ENCODE peak calls at places on chromosome 5, in four cellular contexts. One of them, this sample, is unnamed.

GRCh38 chr5:175254155-175254554 is 189.8 kb downstream of the DRD1 start:
- DNase-seq in progenitor cell of endocrine pancreas: no peak
- DNase-seq in stimulated activated CD4-positive, alpha-beta T cell treated with anti-CD3 and anti-CD28 coated beads, Interleukin-4, amount 100 ng/mL, for 24 hours: no peak
- DNase-seq in Panc1: no peak
- DNase-seq in this sample: no peak

GRCh38 chr5:80408475-80408875 is 611 bp downstream of the ZFYVE16 start:
- DNase-seq in progenitor cell of endocrine pancreas: peak
- DNase-seq in stimulated activated CD4-positive, alpha-beta T cell treated with anti-CD3 and anti-CD28 coated beads, Interleukin-4, amount 100 ng/mL, for 24 hours: peak
- DNase-seq in Panc1: no peak
- DNase-seq in this sample: peak

GRCh38 chr5:41575110-41575779 is 64.8 kb upstream of the PLCXD3 start:
- DNase-seq in progenitor cell of endocrine pancreas: no peak
- DNase-seq in stimulated activated CD4-positive, alpha-beta T cell treated with anti-CD3 and anti-CD28 coated beads, Interleukin-4, amount 100 ng/mL, for 24 hours: no peak
- DNase-seq in Panc1: no peak
- DNase-seq in this sample: no peak

GRCh38 chr5:177312649-177313181 is 1.0 kb upstream of the MXD3 start:
- DNase-seq in progenitor cell of endocrine pancreas: no peak
- DNase-seq in stimulated activated CD4-positive, alpha-beta T cell treated with anti-CD3 and anti-CD28 coated beads, Interleukin-4, amount 100 ng/mL, for 24 hours: no peak
- DNase-seq in Panc1: no peak
- DNase-seq in this sample: no peak

GRCh38 chr5:40578501-40579451 is 100.9 kb upstream of the PTGER4 start:
- DNase-seq in progenitor cell of endocrine pancreas: no peak
- DNase-seq in stimulated activated CD4-positive, alpha-beta T cell treated with anti-CD3 and anti-CD28 coated beads, Interleukin-4, amount 100 ng/mL, for 24 hours: peak
- DNase-seq in Panc1: peak
- DNase-seq in this sample: no peak

GRCh38 chr5:32044904-32045303 is 129.2 kb downstream of the GOLPH3 start:
- DNase-seq in progenitor cell of endocrine pancreas: no peak
- DNase-seq in stimulated activated CD4-positive, alpha-beta T cell treated with anti-CD3 and anti-CD28 coated beads, Interleukin-4, amount 100 ng/mL, for 24 hours: no peak
- DNase-seq in Panc1: no peak
- DNase-seq in this sample: no peak

GRCh38 chr5:75509956-75510355 is 1.5 kb downstream of the CERT1 start:
- DNase-seq in progenitor cell of endocrine pancreas: no peak
- DNase-seq in stimulated activated CD4-positive, alpha-beta T cell treated with anti-CD3 and anti-CD28 coated beads, Interleukin-4, amount 100 ng/mL, for 24 hours: no peak
- DNase-seq in Panc1: no peak
- DNase-seq in this sample: no peak

GRCh38 chr5:150513375-150514309 is 5.7 kb downstream of the NDST1 start:
- DNase-seq in progenitor cell of endocrine pancreas: no peak
- DNase-seq in stimulated activated CD4-positive, alpha-beta T cell treated with anti-CD3 and anti-CD28 coated beads, Interleukin-4, amount 100 ng/mL, for 24 hours: no peak
- DNase-seq in Panc1: no peak
- DNase-seq in this sample: peak

GRCh38 chr5:154477382-154478223 is 424 bp downstream of the HAND1 start:
- DNase-seq in progenitor cell of endocrine pancreas: no peak
- DNase-seq in stimulated activated CD4-positive, alpha-beta T cell treated with anti-CD3 and anti-CD28 coated beads, Interleukin-4, amount 100 ng/mL, for 24 hours: no peak
- DNase-seq in Panc1: no peak
- DNase-seq in this sample: no peak

GRCh38 chr5:56798521-56798920 is 16.8 kb upstream of the MAP3K1 start:
- DNase-seq in progenitor cell of endocrine pancreas: no peak
- DNase-seq in stimulated activated CD4-positive, alpha-beta T cell treated with anti-CD3 and anti-CD28 coated beads, Interleukin-4, amount 100 ng/mL, for 24 hours: no peak
- DNase-seq in Panc1: no peak
- DNase-seq in this sample: no peak

GRCh38 chr5:179866241-179867078 is 7.8 kb upstream of the MRNIP start:
- DNase-seq in progenitor cell of endocrine pancreas: no peak
- DNase-seq in stimulated activated CD4-positive, alpha-beta T cell treated with anti-CD3 and anti-CD28 coated beads, Interleukin-4, amount 100 ng/mL, for 24 hours: peak
- DNase-seq in Panc1: no peak
- DNase-seq in this sample: peak

GRCh38 chr5:180176191-180176590 is 32.8 kb downstream of the RASGEF1C start:
- DNase-seq in progenitor cell of endocrine pancreas: no peak
- DNase-seq in stimulated activated CD4-positive, alpha-beta T cell treated with anti-CD3 and anti-CD28 coated beads, Interleukin-4, amount 100 ng/mL, for 24 hours: no peak
- DNase-seq in Panc1: no peak
- DNase-seq in this sample: no peak

GRCh38 chr5:175820230-175820629 is 51.1 kb upstream of the CPLX2 start:
- DNase-seq in progenitor cell of endocrine pancreas: no peak
- DNase-seq in stimulated activated CD4-positive, alpha-beta T cell treated with anti-CD3 and anti-CD28 coated beads, Interleukin-4, amount 100 ng/mL, for 24 hours: no peak
- DNase-seq in Panc1: no peak
- DNase-seq in this sample: no peak

GRCh38 chr5:16855475-16855874 is 80.6 kb downstream of the MYO10 start:
- DNase-seq in progenitor cell of endocrine pancreas: no peak
- DNase-seq in stimulated activated CD4-positive, alpha-beta T cell treated with anti-CD3 and anti-CD28 coated beads, Interleukin-4, amount 100 ng/mL, for 24 hours: no peak
- DNase-seq in Panc1: no peak
- DNase-seq in this sample: no peak

GRCh38 chr5:97538916-97539315 is 355.9 kb upstream of the RIOK2 start:
- DNase-seq in progenitor cell of endocrine pancreas: no peak
- DNase-seq in stimulated activated CD4-positive, alpha-beta T cell treated with anti-CD3 and anti-CD28 coated beads, Interleukin-4, amount 100 ng/mL, for 24 hours: no peak
- DNase-seq in Panc1: no peak
- DNase-seq in this sample: no peak

GRCh38 chr5:163306421-163306820 is 131.0 kb upstream of the CCNG1 start:
- DNase-seq in progenitor cell of endocrine pancreas: no peak
- DNase-seq in stimulated activated CD4-positive, alpha-beta T cell treated with anti-CD3 and anti-CD28 coated beads, Interleukin-4, amount 100 ng/mL, for 24 hours: no peak
- DNase-seq in Panc1: no peak
- DNase-seq in this sample: no peak

GRCh38 chr5:168946363-168946762 is 354.6 kb downstream of the SLIT3 start:
- DNase-seq in progenitor cell of endocrine pancreas: peak
- DNase-seq in stimulated activated CD4-positive, alpha-beta T cell treated with anti-CD3 and anti-CD28 coated beads, Interleukin-4, amount 100 ng/mL, for 24 hours: no peak
- DNase-seq in Panc1: no peak
- DNase-seq in this sample: no peak

GRCh38 chr5:149561848-149562247 is 10.6 kb upstream of the CSNK1A1 start:
- DNase-seq in progenitor cell of endocrine pancreas: no peak
- DNase-seq in stimulated activated CD4-positive, alpha-beta T cell treated with anti-CD3 and anti-CD28 coated beads, Interleukin-4, amount 100 ng/mL, for 24 hours: peak
- DNase-seq in Panc1: peak
- DNase-seq in this sample: peak

GRCh38 chr5:95712347-95712958 is 18.7 kb upstream of the RHOBTB3 start:
- DNase-seq in progenitor cell of endocrine pancreas: no peak
- DNase-seq in stimulated activated CD4-positive, alpha-beta T cell treated with anti-CD3 and anti-CD28 coated beads, Interleukin-4, amount 100 ng/mL, for 24 hours: peak
- DNase-seq in Panc1: peak
- DNase-seq in this sample: peak

GRCh38 chr5:38134750-38135330 is 123.5 kb upstream of the EGFLAM start:
- DNase-seq in progenitor cell of endocrine pancreas: no peak
- DNase-seq in stimulated activated CD4-positive, alpha-beta T cell treated with anti-CD3 and anti-CD28 coated beads, Interleukin-4, amount 100 ng/mL, for 24 hours: no peak
- DNase-seq in Panc1: no peak
- DNase-seq in this sample: no peak

GRCh38 chr5:106827061-106827460 is 843.7 kb downstream of the EFNA5 start:
- DNase-seq in progenitor cell of endocrine pancreas: no peak
- DNase-seq in stimulated activated CD4-positive, alpha-beta T cell treated with anti-CD3 and anti-CD28 coated beads, Interleukin-4, amount 100 ng/mL, for 24 hours: no peak
- DNase-seq in Panc1: no peak
- DNase-seq in this sample: no peak

GRCh38 chr5:136203303-136203922 is 10.5 kb upstream of the SMIM32 start:
- DNase-seq in progenitor cell of endocrine pancreas: no peak
- DNase-seq in stimulated activated CD4-positive, alpha-beta T cell treated with anti-CD3 and anti-CD28 coated beads, Interleukin-4, amount 100 ng/mL, for 24 hours: no peak
- DNase-seq in Panc1: no peak
- DNase-seq in this sample: no peak

This sample was measured in SW 1271.